ENCODE peak calls at places on chromosome 14, in six cellular contexts. D, C, U, T, M and Y are unnamed samples.

GRCh38 chr14:99724196-99724891 is 40.2 kb downstream of the CYP46A1 start:
- DNase-seq in D (peak; percentile 23), C (no peak), U (peak; percentile 49), T (no peak), M (no peak), Y (no peak)

GRCh38 chr14:106129274-106129673 is 602.9 kb downstream of the TMEM121 start:
- DNase-seq in D (no peak), C (no peak), U (no peak), T (no peak), M (no peak), Y (peak; percentile 0)

GRCh38 chr14:63881926-63882325 is 29.1 kb downstream of the SYNE2 start:
- DNase-seq in D (no peak), C (no peak), U (no peak), T (no peak), M (no peak), Y (no peak)

GRCh38 chr14:66082009-66082408 is 404.2 kb upstream of the CCDC196 start:
- DNase-seq in D (no peak), C (no peak), U (no peak), T (peak; percentile 33), M (no peak), Y (no peak)

GRCh38 chr14:94559638-94560290 is 1.5 kb upstream of the SERPINA4 start:
- DNase-seq in D (no peak), C (no peak), U (no peak), T (no peak), M (no peak), Y (no peak)

GRCh38 chr14:58844544-58844943 is 206.8 kb downstream of the DACT1 start:
- DNase-seq in D (no peak), C (no peak), U (no peak), T (no peak), M (no peak), Y (no peak)

GRCh38 chr14:70698288-70698687 is 56.6 kb downstream of the TTC9 start:
- DNase-seq in D (no peak), C (peak; percentile 44), U (peak; percentile 19), T (peak; percentile 24), M (no peak), Y (peak; percentile 55)

GRCh38 chr14:89787525-89787924 is 167.0 kb downstream of the EFCAB11 start:
- DNase-seq in D (no peak), C (no peak), U (peak; percentile 71), T (no peak), M (no peak), Y (peak; percentile 30)

GRCh38 chr14:39181026-39181692 is 6.1 kb downstream of the PNN start:
- DNase-seq in D (no peak), C (no peak), U (no peak), T (no peak), M (no peak), Y (no peak)

GRCh38 chr14:53055003-53055402 is 98.1 kb downstream of the DDHD1 start:
- DNase-seq in D (no peak), C (peak; percentile 57), U (peak; percentile 72), T (peak; percentile 65), M (peak; percentile 35), Y (no peak)

GRCh38 chr14:102517412-102518062 is 8.0 kb upstream of the ANKRD9 start:
- DNase-seq in D (peak; percentile 60), C (no peak), U (no peak), T (no peak), M (no peak), Y (peak; percentile 78)

GRCh38 chr14:32473476-32473875 is 144.4 kb downstream of the AKAP6 start:
- DNase-seq in D (no peak), C (peak; percentile 76), U (no peak), T (no peak), M (no peak), Y (no peak)

GRCh38 chr14:71322660-71323250 is 415.5 kb downstream of the PCNX1 start:
- DNase-seq in D (no peak), C (peak; percentile 56), U (peak; percentile 67), T (peak; percentile 43), M (no peak), Y (peak; percentile 18)

GRCh38 chr14:103867020-103867419 is 19.6 kb upstream of the PPP1R13B start:
- DNase-seq in D (no peak), C (no peak), U (no peak), T (no peak), M (no peak), Y (no peak)

GRCh38 chr14:66813636-66814035 is 305.7 kb downstream of the GPHN start:
- DNase-seq in D (no peak), C (no peak), U (no peak), T (no peak), M (no peak), Y (no peak)

GRCh38 chr14:71690478-71690877 is 241.8 kb upstream of the RGS6 start:
- DNase-seq in D (no peak), C (no peak), U (no peak), T (no peak), M (no peak), Y (no peak)

GRCh38 chr14:87014854-87015253 is 978.1 kb downstream of the GALC start:
- DNase-seq in D (no peak), C (peak; percentile 11), U (no peak), T (no peak), M (no peak), Y (no peak)

GRCh38 chr14:104144911-104145825 is 6.8 kb downstream of the KIF26A start:
- DNase-seq in D (peak; percentile 23), C (no peak), U (no peak), T (no peak), M (no peak), Y (no peak)

GRCh38 chr14:58465425-58465824 is 37.9 kb downstream of the KIAA0586 start:
- DNase-seq in D (no peak), C (no peak), U (peak; percentile 70), T (peak; percentile 70), M (no peak), Y (peak; percentile 32)

GRCh38 chr14:92959761-92960680 is 37.1 kb downstream of the CHGA start:
- DNase-seq in D (no peak), C (no peak), U (no peak), T (no peak), M (no peak), Y (no peak)

GRCh38 chr14:84080961-84081360 is 1449.0 kb upstream of the FLRT2 start:
- DNase-seq in D (no peak), C (no peak), U (peak; percentile 26), T (no peak), M (no peak), Y (no peak)

GRCh38 chr14:105147701-105148603 is 20.6 kb downstream of the JAG2 start:
- DNase-seq in D (no peak), C (no peak), U (no peak), T (no peak), M (no peak), Y (no peak)

GRCh38 chr14:21023817-21024667 is 819 bp downstream of the NDRG2 start:
- DNase-seq in D (no peak), C (peak; percentile 41), U (no peak), T (no peak), M (no peak), Y (no peak)

GRCh38 chr14:91246051-91246852 is 1.7 kb upstream of the GPR68 start:
- DNase-seq in D (no peak), C (no peak), U (no peak), T (no peak), M (no peak), Y (no peak)

GRCh38 chr14:26820101-26820500 is 222.3 kb upstream of the NOVA1 start:
- DNase-seq in D (no peak), C (no peak), U (no peak), T (peak; percentile 26), M (no peak), Y (no peak)

GRCh38 chr14:48568688-48569087 is 893.3 kb upstream of the MDGA2 start:
- DNase-seq in D (no peak), C (no peak), U (peak; percentile 47), T (peak; percentile 10), M (no peak), Y (no peak)

GRCh38 chr14:102180248-102180998 is 40.7 kb downstream of the WDR20 start:
- DNase-seq in D (no peak), C (no peak), U (no peak), T (no peak), M (no peak), Y (no peak)

GRCh38 chr14:51564986-51565604 is 86.6 kb upstream of the FRMD6 start:
- DNase-seq in D (no peak), C (no peak), U (no peak), T (no peak), M (no peak), Y (peak; percentile 76)

GRCh38 chr14:64196668-64197411 is 97.3 kb downstream of the ESR2 start:
- DNase-seq in D (peak; percentile 67), C (peak; percentile 83), U (peak; percentile 64), T (peak; percentile 93), M (peak; percentile 51), Y (no peak)

GRCh38 chr14:61524211-61524806 is 171.0 kb upstream of the HIF1A start:
- DNase-seq in D (no peak), C (no peak), U (peak; percentile 74), T (peak; percentile 88), M (no peak), Y (peak; percentile 38)

GRCh38 chr14:61521773-61522172 is 173.5 kb upstream of the HIF1A start:
- DNase-seq in D (no peak), C (no peak), U (no peak), T (no peak), M (no peak), Y (no peak)

GRCh38 chr14:61524936-61525292 is 170.4 kb upstream of the HIF1A start:
- DNase-seq in D (no peak), C (no peak), U (no peak), T (no peak), M (no peak), Y (no peak)

GRCh38 chr14:61525293-61526011 is 169.9 kb upstream of the HIF1A start:
- DNase-seq in D (no peak), C (peak; percentile 46), U (peak; percentile 52), T (peak; percentile 91), M (no peak), Y (peak; percentile 99)

DNA sequence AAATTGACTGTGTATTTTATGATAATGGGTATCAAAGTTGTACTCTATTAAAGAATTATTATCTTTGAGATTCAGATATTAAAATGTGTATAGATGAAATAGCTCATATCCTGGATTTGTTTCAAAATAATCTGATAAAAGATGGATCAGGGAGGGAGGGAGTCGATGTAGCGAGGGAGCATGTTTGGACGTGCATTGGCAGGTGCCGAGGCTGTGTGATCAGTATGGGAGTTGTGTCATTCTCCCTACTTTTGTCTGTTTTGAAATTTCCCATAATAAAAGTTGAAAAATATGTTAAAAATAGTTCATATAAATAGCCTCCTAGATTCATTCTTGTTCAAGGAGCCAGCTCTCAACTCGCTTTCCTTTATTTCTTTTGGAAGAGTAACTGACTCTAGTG is 171.6 kb upstream of the HIF1A start:
- DNase-seq in D (no peak), C (no peak), U (no peak), T (no peak), M (no peak), Y (no peak)
- H3K4me1 ChIP-seq in D (peaks cover 12% of the 10 kb centered on the region), C (no peaks in the 10 kb centered on the region), U (peaks cover 31% of the 10 kb centered on the region), T (peaks cover 34% of the 10 kb centered on the region), M (peaks cover 14% of the 10 kb centered on the region), Y (peaks cover 33% of the 10 kb centered on the region)

GRCh38 chr14:79280400-79280670 is 931.0 kb downstream of the DIO2 start:
- DNase-seq in D (no peak), C (no peak), U (no peak), T (no peak), M (no peak), Y (no peak)
- H3K18ac ChIP-seq in D (no peak overlapping the region), C (no peak overlapping the region), U (no peak overlapping the region), T (no peak overlapping the region), M (peak overlapping the region; percentile 25), Y (no peak overlapping the region)

GRCh38 chr14:68471029-68471963 is 321.6 kb downstream of the ZFP36L1 start:
- DNase-seq in D (peak; percentile 76), C (no peak), U (no peak), T (no peak), M (peak; percentile 55), Y (no peak)
- H3K4me1 ChIP-seq in D (peaks cover 23% of the 10 kb centered on the region), C (peaks cover 1% of the 10 kb centered on the region), U (peaks cover 2% of the 10 kb centered on the region), T (peaks cover 6% of the 10 kb centered on the region), M (peaks cover 41% of the 10 kb centered on the region), Y (peaks cover 16% of the 10 kb centered on the region)

GRCh38 chr14:61347771-61348443 is 26.5 kb downstream of the PRKCH start:
- DNase-seq in D (no peak), C (no peak), U (no peak), T (no peak), M (no peak), Y (no peak)
- H3K18ac ChIP-seq in D (no peak overlapping the region), C (no peak overlapping the region), U (no peak overlapping the region), T (no peak overlapping the region), M (no peak overlapping the region), Y (no peak overlapping the region)